ENCODE peak calls at places on chromosomes 4 and X, in five cellular contexts. M, J, Q, B and D are unnamed samples.

GRCh38 chr4:176350671-176351070 is 30.9 kb downstream of the SPCS3 start:
- DNase-seq in M (no peak), J (no peak), Q (no peak), B (no peak), D (no peak)

GRCh38 chr4:149409186-149410056 is 406.2 kb downstream of the IQCM start:
- DNase-seq in M (no peak), J (no peak), Q (no peak), B (no peak), D (no peak)

GRCh38 chr4:180798016-180798574 is 1445.1 kb upstream of the TENM3 start:
- DNase-seq in M (no peak), J (no peak), Q (no peak), B (no peak), D (no peak)

GRCh38 chr4:38523524-38524448 is 140.2 kb upstream of the KLF3 start:
- DNase-seq in M (no peak), J (no peak), Q (no peak), B (no peak), D (no peak)

GRCh38 chr4:157423526-157424020 is 203.0 kb downstream of the GRIA2 start:
- DNase-seq in M (no peak), J (no peak), Q (no peak), B (no peak), D (no peak)

GRCh38 chr4:133483600-133484246 is 334.6 kb downstream of the PCDH10 start:
- DNase-seq in M (peak; percentile 31), J (no peak), Q (peak; percentile 15), B (no peak), D (peak; percentile 51)

GRCh38 chr4:71456841-71457240 is 118.0 kb downstream of the SLC4A4 start:
- DNase-seq in M (no peak), J (no peak), Q (no peak), B (no peak), D (no peak)

GRCh38 chr4:16616981-16617380 is 281.5 kb downstream of the LDB2 start:
- DNase-seq in M (no peak), J (no peak), Q (no peak), B (no peak), D (no peak)

GRCh38 chrX:21798677-21799219 is 40.7 kb upstream of the MBTPS2 start:
- DNase-seq in M (no peak), J (peak; percentile 59), Q (no peak), B (no peak), D (no peak)

GRCh38 chrX:136065044-136065671 is 79.9 kb downstream of the SLC9A6 start:
- DNase-seq in M (peak; percentile 5), J (no peak), Q (peak; percentile 11), B (no peak), D (no peak)

GRCh38 chr4:121690001-121690400 is 6.8 kb downstream of the ANXA5 start:
- DNase-seq in M (no peak), J (no peak), Q (no peak), B (no peak), D (no peak)

GRCh38 chr4:120266602-120267001 is 200.0 kb upstream of the MAD2L1 start:
- DNase-seq in M (no peak), J (no peak), Q (no peak), B (no peak), D (no peak)

GRCh38 chrX:95903490-95903889 is 781.2 kb upstream of the DIAPH2 start:
- DNase-seq in M (peak; percentile 36), J (no peak), Q (no peak), B (no peak), D (peak; percentile 76)

GRCh38 chr4:101292901-101293300 is 54.4 kb downstream of the PPP3CA start:
- DNase-seq in M (no peak), J (no peak), Q (no peak), B (no peak), D (no peak)

GRCh38 chr4:10457255-10457801 is at the start of gene ZNF518B:
- DNase-seq in M (peak; percentile 59), J (peak; percentile 45), Q (peak; percentile 59), B (peak; percentile 62), D (peak; percentile 91)

GRCh38 chr4:89765966-89766365 is 71.0 kb downstream of the SNCA start:
- DNase-seq in M (no peak), J (no peak), Q (no peak), B (no peak), D (no peak)

GRCh38 chr4:31065086-31065485 is 344.9 kb downstream of the PCDH7 start:
- DNase-seq in M (no peak), J (no peak), Q (no peak), B (no peak), D (no peak)

GRCh38 chr4:40261246-40262078 is 64.6 kb downstream of the RHOH start:
- DNase-seq in M (no peak), J (no peak), Q (no peak), B (no peak), D (peak; percentile 58)

GRCh38 chr4:109044446-109044845 is 258.0 kb downstream of the COL25A1 start:
- DNase-seq in M (no peak), J (no peak), Q (no peak), B (no peak), D (no peak)

GRCh38 chr4:56301181-56302076 is 85.9 kb downstream of the AASDH start:
- DNase-seq in M (peak; percentile 78), J (peak; percentile 76), Q (peak; percentile 82), B (peak; percentile 77), D (peak; percentile 92)

GRCh38 chr4:3807861-3808521 is 41.8 kb downstream of the ADRA2C start:
- DNase-seq in M (no peak), J (no peak), Q (peak; percentile 89), B (no peak), D (peak; percentile 81)

GRCh38 chrX:4762196-4762595 is 1048.7 kb upstream of the PRKX start:
- DNase-seq in M (no peak), J (no peak), Q (no peak), B (no peak), D (no peak)

GRCh38 chr4:76953956-76954355 is 4.4 kb downstream of the SEPTIN11 start:
- DNase-seq in M (no peak), J (no peak), Q (no peak), B (no peak), D (no peak)

GRCh38 chrX:151852294-151852693 is 60.4 kb upstream of the MAGEA4 start:
- DNase-seq in M (no peak), J (no peak), Q (no peak), B (no peak), D (peak; percentile 57)
- TF ChIP-seq CTCF in M (no peak), J (no peak), Q (peak; percentile 58), B (no peak), D (peak; percentile 34)

GRCh38 chr4:53011176-53011575 is 149.1 kb downstream of the RASL11B start:
- DNase-seq in M (no peak), J (no peak), Q (no peak), B (no peak), D (no peak)

GRCh38 chr4:53014881-53015280 is 152.8 kb downstream of the RASL11B start:
- DNase-seq in M (no peak), J (no peak), Q (no peak), B (no peak), D (no peak)

GRCh38 chr4:53014368-53014767 is 152.3 kb downstream of the RASL11B start:
- DNase-seq in M (no peak), J (no peak), Q (no peak), B (no peak), D (no peak)

GRCh38 chr4:53013873-53014272 is 151.8 kb downstream of the RASL11B start:
- DNase-seq in M (no peak), J (no peak), Q (no peak), B (no peak), D (no peak)

DNA sequence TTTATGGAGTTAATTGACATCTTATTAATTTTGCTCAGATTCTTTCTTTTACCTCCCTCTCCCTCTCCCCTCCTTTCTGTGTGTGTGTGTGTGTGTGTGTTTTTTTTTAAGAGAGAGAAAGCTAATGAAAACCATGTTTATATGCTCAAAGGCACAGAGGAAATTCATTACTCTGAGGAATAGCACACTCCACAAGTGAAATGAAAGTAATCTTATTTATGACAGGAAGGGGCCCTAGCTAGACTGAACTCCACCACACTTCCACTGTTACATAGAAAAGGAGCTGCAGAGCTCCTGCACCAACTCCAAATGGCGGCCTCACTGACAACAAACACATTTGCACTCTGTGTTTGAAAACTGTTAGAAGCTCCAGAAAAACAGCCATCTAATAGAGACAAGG is 150.6 kb downstream of the RASL11B start:
- DNase-seq in M (no peak), J (no peak), Q (no peak), B (no peak), D (no peak)
- H3K27ac ChIP-seq in M (peak overlapping the region; percentile 38), J (peak overlapping the region; percentile 9), Q (no peak overlapping the region), B (peak overlapping the region; percentile 48), D (no peak overlapping the region)

GRCh38 chrX:106404512-106404911 is 207.3 kb upstream of the RADX start:
- DNase-seq in M (no peak), J (no peak), Q (no peak), B (no peak), D (no peak)
- TF ChIP-seq CTCF in M (peak; percentile 13), J (no peak), Q (no peak), B (no peak), D (peak; percentile 53)

DNA sequence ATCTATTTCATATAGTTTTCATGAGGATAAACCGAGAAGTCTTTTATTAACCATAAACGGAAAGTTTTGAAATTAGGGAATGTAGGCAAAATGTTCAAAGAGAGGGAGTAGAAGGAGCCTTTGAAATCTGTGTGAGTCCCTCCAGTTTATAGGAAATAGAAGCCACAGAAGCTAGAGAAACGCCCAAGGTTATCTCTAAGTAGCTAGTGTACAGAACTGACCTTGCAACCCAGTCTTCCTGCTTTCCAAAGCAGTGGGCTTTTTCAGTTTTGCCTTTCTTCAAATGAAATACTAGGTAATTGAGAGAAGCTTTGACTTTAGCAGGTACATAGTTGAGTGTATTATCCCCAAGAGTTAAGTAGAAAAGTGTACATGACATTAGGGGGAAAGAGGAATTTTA is 39.4 kb downstream of the STIM2 start:
- DNase-seq in M (peak; percentile 47), J (no peak), Q (no peak), B (no peak), D (no peak)
- H3K27ac ChIP-seq in M (peak overlapping the region; percentile 52), J (no peak overlapping the region), Q (no peak overlapping the region), B (no peak overlapping the region), D (no peak overlapping the region)

DNA sequence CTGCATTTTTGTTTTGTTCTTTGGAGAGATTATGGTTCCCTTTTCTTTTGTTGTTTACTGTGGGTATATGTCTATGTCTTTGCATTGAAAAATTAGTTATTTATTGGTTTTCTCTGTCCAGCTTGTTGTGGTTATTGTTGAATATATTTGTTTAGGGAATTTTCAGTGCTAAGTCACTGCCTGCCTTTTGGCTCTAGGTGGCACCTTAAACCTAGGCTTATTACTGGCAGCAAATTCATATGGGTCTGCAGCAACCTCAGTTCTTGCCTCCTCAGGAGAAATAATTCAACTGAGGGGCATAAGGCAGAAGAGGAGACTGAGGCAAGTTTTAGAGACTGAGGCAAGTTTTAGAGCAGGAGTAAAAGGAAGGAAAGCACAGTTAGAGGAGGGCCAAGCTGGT is 1157.3 kb upstream of the AGA start:
- DNase-seq in M (peak; percentile 31), J (no peak), Q (no peak), B (no peak), D (no peak)
- TF ChIP-seq CTCF in M (no peak), J (no peak), Q (peak; percentile 28), B (no peak), D (peak; percentile 78)

GRCh38 chr4:139740121-139740520 is 74.5 kb downstream of the MGST2 start:
- DNase-seq in M (peak; percentile 46), J (peak; percentile 36), Q (no peak), B (peak; percentile 75), D (peak; percentile 42)
- H3K27ac ChIP-seq in M (peak overlapping the region; percentile 90), J (peak overlapping the region; percentile 60), Q (peak overlapping the region; percentile 3), B (peak overlapping the region; percentile 84), D (no peak overlapping the region)